ENCODE peak calls at places on chromosome 16, in eight cellular contexts. J is CD8-positive, alpha-beta memory T cell; I is tibial nerve; C is NCI-H2171; L is kidney glomerular epithelial cell; U is activated CD4-positive, alpha-beta T cell treated with anti-CD3 and anti-CD28 coated beads, Interleukin-2, amount 50 U/mL, for 1 hour; W is M059J; D is fibroblast of the aortic adventitia. M is an unnamed sample.

GRCh38 chr16:28923652-28924398 is 1.2 kb downstream of the RABEP2 start:
- DNase-seq in W (no peak), J (no peak), L (no peak), C (no peak), D (no peak), U (no peak), I (no peak), M (no peak)

GRCh38 chr16:69276143-69277115 is 34.7 kb upstream of the VPS4A start:
- DNase-seq in D (peak), W (peak), U (no peak), L (no peak), C (no peak), J (no peak), I (peak), M (no peak)

GRCh38 chr16:85610059-85610445 is 3.1 kb upstream of the GSE1 start:
- DNase-seq in U (no peak), C (no peak), I (no peak), W (no peak), D (no peak), L (no peak), J (no peak), M (no peak)

GRCh38 chr16:12771341-12771798 is 32.3 kb downstream of the CPPED1 start:
- DNase-seq in I (no peak), U (no peak), L (no peak), J (no peak), W (peak), C (no peak), D (peak), M (no peak)

GRCh38 chr16:27181020-27181419 is 22.3 kb upstream of the KDM8 start:
- DNase-seq in D (no peak), J (no peak), U (no peak), L (no peak), W (no peak), C (peak), I (no peak), M (no peak)

GRCh38 chr16:82135844-82136243 is 34.2 kb downstream of the MPHOSPH6 start:
- DNase-seq in I (no peak), D (no peak), L (peak), W (no peak), J (no peak), U (no peak), C (no peak), M (no peak)

GRCh38 chr16:71484006-71484893 is 4.9 kb downstream of the ZNF19 start:
- DNase-seq in W (peak), C (peak), L (peak), U (peak), I (peak), J (peak), D (peak), M (peak)

GRCh38 chr16:86038923-86039310 is 140.0 kb downstream of the IRF8 start:
- DNase-seq in W (peak), J (no peak), L (no peak), D (no peak), U (no peak), I (no peak), C (no peak), M (no peak)

GRCh38 chr16:49281481-49281842 is at the start of gene CBLN1:
- DNase-seq in L (no peak), U (no peak), C (no peak), D (no peak), I (no peak), J (no peak), W (no peak), M (no peak)

GRCh38 chr16:89602952-89603590 is 10.4 kb upstream of the DPEP1 start:
- DNase-seq in U (no peak), L (no peak), J (no peak), I (no peak), D (no peak), C (no peak), W (no peak), M (no peak)

GRCh38 chr16:2966803-2967184 is 2.4 kb upstream of the PAQR4 start:
- DNase-seq in L (no peak), I (no peak), C (no peak), J (no peak), W (no peak), D (no peak), U (no peak), M (no peak)

GRCh38 chr16:35690413-35690812 is 2231.0 kb downstream of the TP53TG3F start:
- DNase-seq in L (no peak), I (no peak), D (no peak), C (no peak), J (no peak), U (no peak), W (no peak), M (no peak)

GRCh38 chr16:12398029-12398735 is 405.5 kb downstream of the CPPED1 start:
- DNase-seq in D (no peak), J (no peak), U (no peak), I (no peak), W (no peak), C (no peak), L (no peak), M (no peak)

GRCh38 chr16:27232061-27232841 is 28.9 kb downstream of the KDM8 start:
- DNase-seq in I (no peak), D (no peak), W (no peak), L (no peak), U (peak), J (no peak), C (no peak), M (no peak)

GRCh38 chr16:49474741-49475140 is 101.1 kb downstream of the C16orf78 start:
- DNase-seq in W (no peak), J (no peak), C (peak), I (no peak), L (no peak), U (no peak), D (no peak), M (no peak)

GRCh38 chr16:69131167-69131748 is 1.1 kb downstream of the CHTF8 start:
- DNase-seq in W (no peak), J (no peak), D (no peak), L (no peak), U (no peak), C (no peak), I (no peak), M (peak)

GRCh38 chr16:70652322-70652721 is 6.0 kb downstream of the IL34 start:
- DNase-seq in W (no peak), J (no peak), I (no peak), C (no peak), L (peak), U (no peak), D (peak), M (no peak)

GRCh38 chr16:55912022-55912421 is 36.8 kb upstream of the CES5A start:
- DNase-seq in I (no peak), D (no peak), W (no peak), C (peak), J (no peak), U (no peak), L (no peak), M (no peak)

GRCh38 chr16:87351320-87351698 is 32.3 kb downstream of the FBXO31 start:
- DNase-seq in C (no peak), U (no peak), L (no peak), W (no peak), D (peak), I (no peak), J (no peak), M (no peak)

GRCh38 chr16:50591800-50592771 is 43.9 kb downstream of the NKD1 start:
- DNase-seq in I (no peak), D (peak), C (no peak), U (no peak), W (peak), L (no peak), J (no peak), M (no peak)

GRCh38 chr16:89860747-89861304 is 12.6 kb upstream of the TCF25 start:
- DNase-seq in W (peak), I (peak), U (peak), C (peak), J (peak), L (peak), D (peak), M (peak)

GRCh38 chr16:14436410-14436955 is 193.6 kb downstream of the PARN start:
- DNase-seq in I (no peak), J (peak), W (no peak), C (no peak), D (no peak), U (peak), L (no peak), M (no peak)

GRCh38 chr16:2147981-2148671 is at the start of gene RAB26:
- DNase-seq in U (peak), J (peak), I (peak), L (peak), D (no peak), W (peak), C (peak), M (peak)

GRCh38 chr16:86087561-86088230 is 188.7 kb downstream of the IRF8 start:
- DNase-seq in L (no peak), D (no peak), U (no peak), C (no peak), W (no peak), J (no peak), I (peak), M (no peak)

GRCh38 chr16:86576591-86577313 is 1.6 kb upstream of the FOXL1 start:
- DNase-seq in W (peak), U (no peak), J (no peak), D (no peak), I (no peak), C (peak), L (peak), M (no peak)

GRCh38 chr16:63618896-63619295 is 1503.0 kb downstream of the CDH11 start:
- DNase-seq in W (no peak), D (no peak), J (no peak), C (no peak), I (no peak), L (no peak), U (no peak), M (no peak)

GRCh38 chr16:75420987-75421819 is 12.1 kb downstream of the CFDP1 start:
- DNase-seq in D (peak), I (peak), W (no peak), J (no peak), U (peak), L (peak), C (peak), M (no peak)

GRCh38 chr16:21263640-21264211 is 14.4 kb downstream of the CRYM start:
- DNase-seq in I (no peak), L (peak), J (no peak), U (no peak), W (no peak), C (no peak), D (peak), M (no peak)

GRCh38 chr16:30437511-30438046 is 7.7 kb upstream of the DCTPP1 start:
- DNase-seq in J (no peak), D (no peak), U (no peak), W (no peak), L (no peak), I (no peak), C (no peak), M (no peak)

GRCh38 chr16:57628008-57628781 is at the start of gene ADGRG1:
- DNase-seq in C (no peak), L (peak), W (peak), J (peak), I (peak), D (peak), U (no peak), M (peak)

GRCh38 chr16:85805442-85806045 is 6.0 kb downstream of the COX4I1 start:
- DNase-seq in C (no peak), D (no peak), W (no peak), U (no peak), L (no peak), I (no peak), J (no peak), M (no peak)

GRCh38 chr16:54862529-54862928 is 68.1 kb upstream of the IRX5 start:
- DNase-seq in C (no peak), U (no peak), W (no peak), L (no peak), I (no peak), D (no peak), J (no peak), M (no peak)

GRCh38 chr16:69796285-69797118 is 34.4 kb downstream of the WWP2 start:
- DNase-seq in I (no peak), W (peak), U (no peak), C (peak), D (peak), L (peak), J (peak), M (peak)

GRCh38 chr16:2027024-2028010 is 615 bp downstream of the NHERF2 start:
- DNase-seq in D (peak), I (no peak), C (no peak), L (peak), J (peak), U (no peak), W (peak), M (no peak)

GRCh38 chr16:49643429-49644142 is 212.3 kb downstream of the ZNF423 start:
- DNase-seq in U (no peak), W (peak), J (no peak), D (peak), I (no peak), C (no peak), L (peak), M (no peak)

GRCh38 chr16:57680842-57681241 is 12.7 kb downstream of the ADGRG3 start:
- DNase-seq in I (no peak), U (no peak), W (no peak), L (no peak), J (no peak), D (peak), C (no peak), M (no peak)

GRCh38 chr16:22001591-22001990 is 675 bp upstream of the PDZD9 start:
- DNase-seq in C (no peak), U (no peak), D (peak), W (peak), I (no peak), L (peak), J (no peak), M (peak)

GRCh38 chr16:21097151-21097550 is 53.5 kb downstream of the DNAH3 start:
- DNase-seq in D (peak), U (no peak), J (no peak), I (no peak), L (peak), W (peak), C (no peak), M (no peak)